ENCODE peak calls at places on chromosomes 5 and 9, in four cellular contexts. V is aorta, L is uterus, E is PC-3. O is an unnamed sample.

GRCh38 chr5:159146839-159147238 is 47.1 kb upstream of the EBF1 start:
- DNase-seq in V (no peak), L (no peak), E (no peak), O (no peak)

GRCh38 chr5:154284433-154284832 is 93.9 kb downstream of the GALNT10 start:
- DNase-seq in V (no peak), L (no peak), E (no peak), O (no peak)

GRCh38 chr5:65611524-65611923 is 12.6 kb downstream of the TRIM23 start:
- DNase-seq in V (no peak), L (no peak), E (peak; percentile 43), O (peak; percentile 34)

GRCh38 chr9:114532561-114533237 is 27.4 kb upstream of the WHRN start:
- DNase-seq in V (no peak), L (no peak), E (no peak), O (no peak)

GRCh38 chr5:176406436-176407052 is 9.8 kb downstream of the CLTB start:
- DNase-seq in V (no peak), L (no peak), E (peak; percentile 31), O (no peak)

GRCh38 chr9:92325991-92326500 is 293 bp downstream of the CENPP start:
- DNase-seq in V (no peak), L (no peak), E (peak; percentile 22), O (no peak)

GRCh38 chr5:91946870-91947269 is 563.8 kb upstream of the ARRDC3 start:
- DNase-seq in V (no peak), L (no peak), E (no peak), O (no peak)

GRCh38 chr9:115275753-115276152 is 157.8 kb upstream of the TNC start:
- DNase-seq in V (no peak), L (no peak), E (peak; percentile 19), O (no peak)

GRCh38 chr5:113356487-113356886 is 78.3 kb downstream of the TSSK1B start:
- DNase-seq in V (no peak), L (no peak), E (no peak), O (no peak)

GRCh38 chr5:72608297-72608696 is 101.1 kb upstream of the ZNF366 start:
- DNase-seq in V (no peak), L (no peak), E (no peak), O (no peak)

GRCh38 chr5:121006206-121006605 is 542.1 kb downstream of the PRR16 start:
- DNase-seq in V (no peak), L (no peak), E (no peak), O (no peak)

GRCh38 chr9:123399803-123400378 is 43.9 kb downstream of the CRB2 start:
- DNase-seq in V (no peak), L (no peak), E (peak; percentile 10), O (no peak)

GRCh38 chr5:905139-905642 is 12.5 kb downstream of the TRIP13 start:
- DNase-seq in V (peak; percentile 36), L (no peak), E (no peak), O (no peak)

GRCh38 chr5:74516217-74516636 is 124.3 kb downstream of the ENC1 start:
- DNase-seq in V (no peak), L (no peak), E (no peak), O (no peak)

GRCh38 chr5:52674815-52675545 is 112.7 kb upstream of the ITGA1 start:
- DNase-seq in V (no peak), L (no peak), E (peak; percentile 67), O (no peak)

GRCh38 chr5:95241155-95241554 is 43.7 kb downstream of the MCTP1 start:
- DNase-seq in V (no peak), L (no peak), E (no peak), O (no peak)

GRCh38 chr5:133938039-133938821 is 30.2 kb downstream of the C5orf15 start:
- DNase-seq in V (peak; percentile 30), L (no peak), E (no peak), O (no peak)

GRCh38 chr9:101791938-101792337 is 53.5 kb upstream of the GRIN3A start:
- DNase-seq in V (no peak), L (no peak), E (peak; percentile 39), O (no peak)

GRCh38 chr5:142686210-142686734 is 382 bp upstream of the FGF1 start:
- DNase-seq in V (peak; percentile 77), L (no peak), E (no peak), O (no peak)

GRCh38 chr5:163718256-163718655 is 212.8 kb downstream of the MAT2B start:
- DNase-seq in V (no peak), L (no peak), E (no peak), O (no peak)

DNA sequence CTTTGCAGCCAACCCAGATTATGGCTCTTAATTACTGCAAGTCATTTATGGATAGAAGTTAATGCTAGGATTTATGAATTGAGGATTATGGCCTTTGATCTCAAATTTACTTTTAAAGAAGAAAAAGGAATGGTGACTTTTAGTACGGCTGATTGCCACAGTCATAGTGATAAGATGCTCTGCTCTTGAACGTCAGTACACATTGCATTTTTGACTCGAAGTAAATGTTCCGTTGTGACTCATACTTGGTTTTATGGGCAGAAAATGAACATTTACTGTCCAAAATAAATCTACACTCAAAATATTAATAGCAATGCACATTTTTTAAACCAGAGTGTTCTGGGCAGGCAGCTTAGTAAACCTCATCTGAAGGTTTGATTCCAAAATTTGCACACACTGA is 825 bp downstream of the ADAMTSL1 start:
- DNase-seq in V (no peak), L (no peak), E (peak; percentile 60), O (no peak)
- H3K4me3 ChIP-seq in V (peak overlapping the region; percentile 69), L (no peak overlapping the region), E (no peak overlapping the region), O (no peak overlapping the region)

DNA sequence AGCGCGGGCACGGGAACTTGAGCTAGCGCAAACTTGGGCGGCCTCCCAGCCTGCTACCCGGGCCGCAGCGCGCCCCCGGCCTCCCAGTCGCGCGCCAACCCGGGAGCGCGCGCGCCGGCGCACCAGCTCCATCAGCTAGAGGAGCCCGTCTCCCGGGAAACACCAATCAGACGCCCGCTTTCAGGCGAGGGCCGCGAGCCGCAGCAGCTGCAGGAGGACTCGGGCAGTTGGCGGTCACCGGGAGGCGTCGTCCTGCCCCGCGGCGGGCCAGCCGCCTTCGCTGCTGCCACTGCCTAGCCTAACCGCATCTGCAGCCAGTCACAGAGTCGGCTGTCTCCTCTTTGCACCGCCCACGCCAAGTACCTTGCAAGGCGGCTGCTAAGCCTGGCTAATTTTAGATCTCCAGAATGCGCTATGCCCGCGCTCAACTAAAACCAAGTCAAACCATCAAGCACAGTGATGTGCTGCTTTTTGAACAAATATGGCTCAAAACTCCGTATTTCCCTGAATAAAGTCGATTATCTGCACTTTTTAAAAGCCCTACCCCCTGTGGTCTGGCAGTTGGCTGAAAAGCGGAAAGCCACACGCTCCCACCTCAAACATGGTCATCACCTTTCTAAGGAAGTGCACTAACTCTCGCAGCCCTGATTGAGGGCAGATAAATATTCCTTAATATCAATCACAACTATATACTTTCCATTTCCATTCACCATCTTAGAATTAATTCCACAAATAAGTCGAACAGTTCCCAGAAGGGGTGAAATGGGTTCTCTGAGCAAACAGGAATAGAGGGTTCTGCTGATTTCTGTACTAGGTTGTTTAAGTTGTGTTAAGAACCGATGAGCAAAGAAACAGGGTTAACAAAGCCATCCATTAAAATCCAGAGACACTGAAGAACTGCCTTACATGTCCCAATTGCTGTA is 221.8 kb downstream of the MEF2C start:
- DNase-seq in V (peak; percentile 94), L (peak; percentile 39), E (peak; percentile 96), O (peak; percentile 82)
- H3K27me3 ChIP-seq in V (no peaks in the 10 kb centered on the region), L (peaks cover 17% of the 10 kb centered on the region), E (no peaks in the 10 kb centered on the region), O (peaks cover 87% of the 10 kb centered on the region)

GRCh38 chr5:178793696-178794095 is 63.2 kb upstream of the ZNF354A start:
- DNase-seq in V (peak; percentile 39), L (no peak), E (no peak), O (no peak)

GRCh38 chr5:178797546-178798105 is 62.1 kb upstream of the ZNF354B start:
- DNase-seq in V (no peak), L (no peak), E (no peak), O (no peak)

GRCh38 chr5:178794433-178794832 is 64.0 kb upstream of the ZNF354A start:
- DNase-seq in V (peak; percentile 42), L (no peak), E (no peak), O (no peak)

GRCh38 chr5:178797101-178797521 is 62.6 kb upstream of the ZNF354B start:
- DNase-seq in V (no peak), L (no peak), E (no peak), O (no peak)

GRCh38 chr5:178796165-178796945 is 63.4 kb upstream of the ZNF354B start:
- DNase-seq in V (peak; percentile 34), L (no peak), E (no peak), O (no peak)
- H3K9me3 ChIP-seq in V (no peaks in the 10 kb centered on the region), L (no peaks in the 10 kb centered on the region), E (no peaks in the 10 kb centered on the region), O (peaks cover 2% of the 10 kb centered on the region)

GRCh38 chr5:88144219-88145040 is 124.2 kb downstream of the TMEM161B start:
- DNase-seq in V (peak; percentile 74), L (no peak), E (no peak), O (no peak)

GRCh38 chr5:88142801-88143692 is 125.6 kb downstream of the TMEM161B start:
- DNase-seq in V (peak; percentile 83), L (peak; percentile 51), E (no peak), O (no peak)

GRCh38 chr5:88145603-88146467 is 122.8 kb downstream of the TMEM161B start:
- DNase-seq in V (no peak), L (no peak), E (no peak), O (peak; percentile 71)

GRCh38 chr5:88143693-88144218 is 124.9 kb downstream of the TMEM161B start:
- DNase-seq in V (peak; percentile 60), L (no peak), E (no peak), O (no peak)

DNA sequence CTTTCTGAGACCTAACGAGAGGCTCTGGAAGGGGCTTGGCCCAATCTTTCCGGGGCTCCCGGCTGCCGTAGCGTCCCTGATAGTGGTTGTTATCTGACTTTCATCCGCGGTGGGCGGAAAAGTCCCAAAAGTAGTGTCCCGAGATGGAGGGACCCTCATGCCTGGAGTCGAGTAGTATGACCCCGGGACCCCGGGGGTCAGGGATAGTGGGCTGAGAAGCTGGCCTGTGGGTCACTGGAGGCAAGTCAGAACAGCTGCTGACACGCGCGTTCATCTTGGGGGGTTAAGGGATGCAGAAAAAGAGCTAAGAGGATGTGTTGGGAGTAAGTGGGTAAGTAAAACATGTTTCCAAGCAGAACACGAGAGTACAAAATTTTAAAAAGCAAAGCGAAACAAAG is 123.4 kb downstream of the TMEM161B start:
- DNase-seq in V (no peak), L (no peak), E (no peak), O (no peak)
- H3K4me3 ChIP-seq in V (no peak overlapping the region), L (no peak overlapping the region), E (no peak overlapping the region), O (peak overlapping the region; percentile 1)

DNA sequence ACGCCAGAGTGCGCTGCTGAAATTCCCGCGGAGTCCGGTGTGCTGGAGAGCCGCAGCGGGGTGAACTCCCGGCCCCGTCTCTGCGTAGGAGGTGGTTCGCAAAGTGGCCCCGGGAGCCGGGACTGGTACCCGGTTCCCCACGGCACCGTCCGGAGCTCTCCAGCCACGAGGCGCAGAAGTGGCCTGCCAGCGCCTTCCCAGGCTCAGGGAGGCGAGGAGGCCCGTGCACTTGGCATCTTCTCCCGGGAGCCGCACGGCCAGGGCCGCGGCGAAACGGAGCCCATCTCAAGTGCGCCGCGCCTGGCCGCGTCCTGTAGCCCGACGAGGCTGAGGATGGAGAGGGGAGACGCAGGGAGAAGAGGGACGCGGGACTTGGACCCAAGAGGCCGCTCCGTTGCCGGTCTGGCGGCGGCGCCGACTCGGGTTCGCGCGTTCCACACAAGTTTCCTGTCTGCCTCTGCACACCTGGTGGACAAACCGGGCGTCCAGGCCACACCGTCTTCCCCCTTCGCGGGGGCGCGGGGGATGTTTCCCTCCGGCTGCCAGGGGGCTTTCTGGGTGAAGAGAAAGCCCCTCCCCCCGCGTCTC is 1.0 kb upstream of the IRX1 start:
- DNase-seq in V (no peak), L (no peak), E (no peak), O (no peak)
- H3K27me3 ChIP-seq in V (no peaks in the 10 kb centered on the region), L (no peaks in the 10 kb centered on the region), E (no peaks in the 10 kb centered on the region), O (peaks cover 85% of the 10 kb centered on the region)

O was measured in left lung.